ENCODE peak calls at places on chromosomes 3 and 15, in ten cellular contexts. D is cardiac muscle cell; C is KG1; K is HFFc6; X is NCI-H2081; J is NCI-H1092; W is heart left ventricle; G is Panc1; M is activated CD4-positive, alpha-beta T cell treated with anti-CD3 and anti-CD28 coated beads, Interleukin-2, amount 50 U/mL, for 1 hour; B is cardiac fibroblast. E is an unnamed sample.

GRCh38 chr3:194572131-194572789 is 61.0 kb downstream of the TMEM44 start:
- DNase-seq in K (peak), C (no peak), J (no peak), W (peak), B (peak), X (no peak), G (no peak), D (peak), M (no peak), E (no peak)

GRCh38 chr3:152399374-152399773 is 130.6 kb downstream of the MBNL1 start:
- DNase-seq in C (no peak), K (peak), G (no peak), W (no peak), X (no peak), M (no peak), J (no peak), B (peak), D (peak), E (no peak)

GRCh38 chr3:170542704-170543103 is 43.2 kb downstream of the SLC7A14 start:
- DNase-seq in C (no peak), D (no peak), G (no peak), M (no peak), X (no peak), J (no peak), B (no peak), W (no peak), K (peak), E (no peak)

GRCh38 chr15:90681480-90681879 is 35.7 kb upstream of the BLM start:
- DNase-seq in D (peak), X (no peak), B (peak), G (no peak), J (no peak), K (peak), C (no peak), M (no peak), W (no peak), E (no peak)

GRCh38 chr15:40500584-40501330 is 30.0 kb downstream of the CHST14 start:
- DNase-seq in B (no peak), J (no peak), K (peak), W (no peak), C (no peak), X (no peak), G (no peak), M (no peak), D (no peak), E (no peak)

GRCh38 chr3:11305509-11305908 is 33.3 kb downstream of the ATG7 start:
- DNase-seq in K (no peak), M (no peak), W (no peak), D (no peak), X (no peak), G (no peak), J (no peak), C (no peak), B (no peak), E (no peak)

GRCh38 chr3:1007890-1008289 is 84.9 kb upstream of the CNTN6 start:
- DNase-seq in K (no peak), J (no peak), B (peak), W (no peak), D (peak), G (no peak), M (no peak), X (no peak), C (no peak), E (no peak)

GRCh38 chr15:34582461-34583357 is 742 bp downstream of the GOLGA8B start:
- DNase-seq in G (no peak), D (peak), K (no peak), J (no peak), W (peak), B (peak), C (peak), M (peak), X (peak), E (no peak)

GRCh38 chr3:45145681-45146614 is at the start of gene CDCP1:
- DNase-seq in W (no peak), K (no peak), D (no peak), M (no peak), J (no peak), X (peak), C (no peak), B (no peak), G (no peak), E (no peak)